ENCODE peak calls at places on chromosome 9, in four cellular contexts. U is iPS DF 6.9, N is GM04504, H is AG04450. S is an unnamed sample.

GRCh38 chr9:81832571-81833285 is 95.5 kb upstream of the SPATA31D4 start:
- DNase-seq in H (no peak), U (no peak), N (no peak), S (no peak)

GRCh38 chr9:3957296-3957695 is 342.6 kb downstream of the GLIS3 start:
- DNase-seq in H (no peak), N (no peak), U (no peak), S (no peak)

GRCh38 chr9:98502976-98503325 is 205.8 kb downstream of the GABBR2 start:
- DNase-seq in U (no peak), N (peak; percentile 52), H (no peak), S (no peak)

GRCh38 chr9:134156564-134157377 is 7.6 kb downstream of the RNU6ATAC start:
- DNase-seq in U (no peak), H (no peak), N (no peak), S (no peak)

GRCh38 chr9:5910413-5911057 is 19.8 kb downstream of the MLANA start:
- DNase-seq in N (no peak), U (no peak), H (no peak), S (no peak)

GRCh38 chr9:82255533-82255932 is 267.0 kb downstream of the SPATA31D1 start:
- DNase-seq in H (no peak), U (no peak), N (no peak), S (no peak)

GRCh38 chr9:76086521-76086920 is 196.0 kb downstream of the PCSK5 start:
- DNase-seq in N (no peak), U (no peak), H (no peak), S (no peak)

GRCh38 chr9:74497750-74498615 is 848 bp downstream of the RORB start:
- DNase-seq in H (no peak), U (no peak), N (peak; percentile 4), S (peak; percentile 56)

GRCh38 chr9:127181315-127181580 is 58.8 kb upstream of the ANGPTL2 start:
- DNase-seq in H (no peak), U (no peak), N (no peak), S (no peak)

GRCh38 chr9:4741365-4742031 is 496 bp upstream of the AK3 start:
- DNase-seq in H (no peak), N (no peak), U (no peak), S (peak; percentile 46)

GRCh38 chr9:15404171-15404570 is 18.5 kb upstream of the SNAPC3 start:
- DNase-seq in U (no peak), H (no peak), N (no peak), S (no peak)

GRCh38 chr9:69155341-69156030 is 18.6 kb upstream of the TJP2 start:
- DNase-seq in H (no peak), U (no peak), N (no peak), S (no peak)

GRCh38 chr9:109418827-109419226 is 79.3 kb downstream of the PTPN3 start:
- DNase-seq in N (no peak), H (no peak), U (no peak), S (no peak)

GRCh38 chr9:133054194-133054890 is 7.4 kb upstream of the CEL start:
- DNase-seq in U (no peak), H (no peak), N (no peak), S (no peak)

GRCh38 chr9:105171076-105171475 is 73.4 kb upstream of the SLC44A1 start:
- DNase-seq in H (no peak), U (no peak), N (no peak), S (no peak)

GRCh38 chr9:135752281-135753204 is 50.6 kb downstream of the KCNT1 start:
- DNase-seq in H (no peak), N (no peak), U (no peak), S (no peak)

GRCh38 chr9:79969383-79969782 is 397.6 kb downstream of the TLE4 start:
- DNase-seq in H (no peak), U (no peak), N (no peak), S (no peak)

GRCh38 chr9:125074976-125075375 is 68.4 kb downstream of the SCAI start:
- DNase-seq in U (no peak), H (no peak), N (no peak), S (no peak)

GRCh38 chr9:137907776-137908175 is 30.2 kb downstream of the CACNA1B start:
- DNase-seq in U (no peak), N (no peak), H (no peak), S (no peak)

GRCh38 chr9:75054373-75055001 is 26.4 kb upstream of the CARNMT1 start:
- DNase-seq in H (no peak), U (no peak), N (peak; percentile 39), S (no peak)

GRCh38 chr9:72292184-72292787 is 72.7 kb downstream of the ZFAND5 start:
- DNase-seq in U (no peak), H (no peak), N (peak; percentile 5), S (no peak)

GRCh38 chr9:128892223-128892892 is 10.4 kb downstream of the LRRC8A start:
- DNase-seq in H (peak; percentile 36), U (no peak), N (peak; percentile 88), S (peak; percentile 91)

GRCh38 chr9:13190040-13190439 is 89.5 kb downstream of the MPDZ start:
- DNase-seq in N (no peak), U (no peak), H (no peak), S (no peak)

GRCh38 chr9:117828466-117828865 is 124.3 kb downstream of the TLR4 start:
- DNase-seq in H (no peak), N (no peak), U (no peak), S (no peak)

GRCh38 chr9:105887679-105888078 is 193.3 kb downstream of the TMEM38B start:
- DNase-seq in H (no peak), U (no peak), N (no peak), S (no peak)

GRCh38 chr9:7177383-7177782 is 419.6 kb downstream of the KDM4C start:
- DNase-seq in U (no peak), H (no peak), N (no peak), S (no peak)

GRCh38 chr9:114409103-114409780 is 21.5 kb upstream of the AKNA start:
- DNase-seq in N (no peak), U (no peak), H (no peak), S (no peak)

GRCh38 chr9:88084816-88085215 is 53.5 kb downstream of the SPATA31C2 start:
- DNase-seq in H (no peak), U (no peak), N (no peak), S (no peak)

GRCh38 chr9:33446507-33447403 is 638 bp downstream of the AQP3 start:
- DNase-seq in H (peak; percentile 10), U (no peak), N (no peak), S (no peak)

GRCh38 chr9:131826053-131826452 is 86.2 kb upstream of the RAPGEF1 start:
- DNase-seq in U (no peak), H (no peak), N (no peak), S (no peak)

GRCh38 chr9:86407022-86407421 is 52.8 kb upstream of the TUT7 start:
- DNase-seq in U (no peak), N (no peak), H (no peak), S (peak; percentile 5)

GRCh38 chr9:75186767-75187380 is 98.6 kb downstream of the OSTF1 start:
- DNase-seq in U (no peak), N (no peak), H (no peak), S (no peak)